ENCODE peak calls at places on chromosomes 12 and 14, in four cellular contexts. One of them, this sample, is unnamed.

GRCh38 chr12:85828576-85828975 is 7.6 kb downstream of the RASSF9 start:
- DNase-seq in mucosa of descending colon: no peak
- DNase-seq in fibroblast of pulmonary artery: no peak
- DNase-seq in psoas muscle: no peak
- DNase-seq in this sample: no peak

GRCh38 chr12:115964626-115965025 is 312.9 kb downstream of the MED13L start:
- DNase-seq in mucosa of descending colon: no peak
- DNase-seq in fibroblast of pulmonary artery: no peak
- DNase-seq in psoas muscle: no peak
- DNase-seq in this sample: no peak

GRCh38 chr12:11641522-11641921 is 8.0 kb upstream of the ETV6 start:
- DNase-seq in mucosa of descending colon: no peak
- DNase-seq in fibroblast of pulmonary artery: no peak
- DNase-seq in psoas muscle: no peak
- DNase-seq in this sample: no peak

GRCh38 chr14:91228112-91229004 is 16.1 kb downstream of the GPR68 start:
- DNase-seq in mucosa of descending colon: peak
- DNase-seq in fibroblast of pulmonary artery: peak
- DNase-seq in psoas muscle: no peak
- DNase-seq in this sample: peak

GRCh38 chr12:44433647-44434046 is 442.5 kb downstream of the NELL2 start:
- DNase-seq in mucosa of descending colon: no peak
- DNase-seq in fibroblast of pulmonary artery: no peak
- DNase-seq in psoas muscle: no peak
- DNase-seq in this sample: no peak

GRCh38 chr14:91394105-91395081 is 23.2 kb downstream of the CCDC88C start:
- DNase-seq in mucosa of descending colon: no peak
- DNase-seq in fibroblast of pulmonary artery: no peak
- DNase-seq in psoas muscle: no peak
- DNase-seq in this sample: no peak

GRCh38 chr12:66035289-66035961 is 95.1 kb downstream of the LLPH start:
- DNase-seq in mucosa of descending colon: no peak
- DNase-seq in fibroblast of pulmonary artery: peak
- DNase-seq in psoas muscle: no peak
- DNase-seq in this sample: no peak

GRCh38 chr14:83826838-83827237 is 1703.1 kb upstream of the FLRT2 start:
- DNase-seq in mucosa of descending colon: no peak
- DNase-seq in fibroblast of pulmonary artery: peak
- DNase-seq in psoas muscle: no peak
- DNase-seq in this sample: no peak

GRCh38 chr12:88579572-88579940 is 715 bp downstream of the KITLG start:
- DNase-seq in mucosa of descending colon: peak
- DNase-seq in fibroblast of pulmonary artery: no peak
- DNase-seq in psoas muscle: peak
- DNase-seq in this sample: peak

GRCh38 chr14:95895720-95896119 is 19.1 kb downstream of the TUNAR start:
- DNase-seq in mucosa of descending colon: no peak
- DNase-seq in fibroblast of pulmonary artery: no peak
- DNase-seq in psoas muscle: no peak
- DNase-seq in this sample: no peak

GRCh38 chr12:106378788-106379187 is 21.2 kb downstream of the POLR3B start:
- DNase-seq in mucosa of descending colon: no peak
- DNase-seq in fibroblast of pulmonary artery: no peak
- DNase-seq in psoas muscle: no peak
- DNase-seq in this sample: no peak

This sample was measured in left colon.